ENCODE peak calls at places on chromosomes 16 and 17, in four cellular contexts. One of them, this sample, is unnamed.

GRCh38 chr17:43791589-43791988 is 11.4 kb downstream of the CFAP97D1 start:
- DNase-seq in HL-60: no peak
- DNase-seq in prostate gland: no peak
- DNase-seq in stomach: no peak
- DNase-seq in this sample: no peak

GRCh38 chr17:49715221-49715620 is 7.5 kb upstream of the SLC35B1 start:
- DNase-seq in HL-60: no peak
- DNase-seq in prostate gland: no peak
- DNase-seq in stomach: no peak
- DNase-seq in this sample: no peak

GRCh38 chr16:22771551-22771950 is 42.4 kb upstream of the HS3ST2 start:
- DNase-seq in prostate gland: no peak
- DNase-seq in HL-60: no peak
- DNase-seq in stomach: no peak
- DNase-seq in this sample: no peak

GRCh38 chr17:81457917-81458555 is 54.6 kb downstream of the ACTG1 start:
- DNase-seq in stomach: no peak
- DNase-seq in prostate gland: no peak
- DNase-seq in HL-60: no peak
- DNase-seq in this sample: no peak

GRCh38 chr16:83994087-83994486 is 26.0 kb downstream of the NECAB2 start:
- DNase-seq in HL-60: peak
- DNase-seq in stomach: no peak
- DNase-seq in prostate gland: no peak
- DNase-seq in this sample: no peak

GRCh38 chr17:50266384-50267073 is 7.7 kb upstream of the TMEM92 start:
- DNase-seq in prostate gland: peak
- DNase-seq in stomach: peak
- DNase-seq in HL-60: no peak
- DNase-seq in this sample: peak

GRCh38 chr17:82357394-82357793 is 1.7 kb upstream of the TEX19 start:
- DNase-seq in prostate gland: no peak
- DNase-seq in HL-60: no peak
- DNase-seq in stomach: no peak
- DNase-seq in this sample: no peak

GRCh38 chr17:81438688-81439087 is 43.4 kb downstream of the BAHCC1 start:
- DNase-seq in stomach: no peak
- DNase-seq in prostate gland: no peak
- DNase-seq in HL-60: no peak
- DNase-seq in this sample: no peak

GRCh38 chr16:27367463-27368357 is 34.3 kb upstream of the IL21R start:
- DNase-seq in prostate gland: peak
- DNase-seq in stomach: peak
- DNase-seq in HL-60: peak
- DNase-seq in this sample: peak

GRCh38 chr17:53227514-53227913 is 595.2 kb upstream of the KIF2B start:
- DNase-seq in prostate gland: no peak
- DNase-seq in HL-60: no peak
- DNase-seq in stomach: no peak
- DNase-seq in this sample: no peak

GRCh38 chr16:2475413-2476344 is 752 bp downstream of the TBC1D24 start:
- DNase-seq in stomach: peak
- DNase-seq in HL-60: no peak
- DNase-seq in prostate gland: no peak
- DNase-seq in this sample: peak

GRCh38 chr16:28925386-28926228 is 569 bp upstream of the RABEP2 start:
- DNase-seq in stomach: peak
- DNase-seq in prostate gland: peak
- DNase-seq in HL-60: peak
- DNase-seq in this sample: peak

GRCh38 chr16:77335652-77336234 is 99.1 kb downstream of the ADAMTS18 start:
- DNase-seq in prostate gland: no peak
- DNase-seq in stomach: no peak
- DNase-seq in HL-60: no peak
- DNase-seq in this sample: no peak

GRCh38 chr17:5821813-5822212 is 237.5 kb upstream of the NLRP1 start:
- DNase-seq in HL-60: no peak
- DNase-seq in prostate gland: no peak
- DNase-seq in stomach: no peak
- DNase-seq in this sample: no peak

GRCh38 chr17:42365136-42365535 is 23.1 kb downstream of the STAT3 start:
- DNase-seq in prostate gland: no peak
- DNase-seq in HL-60: no peak
- DNase-seq in stomach: no peak
- DNase-seq in this sample: no peak

GRCh38 chr16:72786606-72787005 is 261.3 kb downstream of the ZFHX3 start:
- DNase-seq in stomach: no peak
- DNase-seq in prostate gland: no peak
- DNase-seq in HL-60: no peak
- DNase-seq in this sample: no peak

GRCh38 chr16:72962347-72962746 is 85.6 kb downstream of the ZFHX3 start:
- DNase-seq in HL-60: no peak
- DNase-seq in stomach: no peak
- DNase-seq in prostate gland: no peak
- DNase-seq in this sample: no peak

GRCh38 chr17:81188491-81188840 is 22.4 kb upstream of the AATK start:
- DNase-seq in HL-60: no peak
- DNase-seq in stomach: no peak
- DNase-seq in prostate gland: no peak
- DNase-seq in this sample: no peak

GRCh38 chr17:82449883-82450356 is 632 bp downstream of the CYBC1 start:
- DNase-seq in prostate gland: no peak
- DNase-seq in HL-60: no peak
- DNase-seq in stomach: no peak
- DNase-seq in this sample: no peak

GRCh38 chr17:64326030-64326419 is 63.0 kb upstream of the TEX2 start:
- DNase-seq in stomach: no peak
- DNase-seq in HL-60: no peak
- DNase-seq in prostate gland: no peak
- DNase-seq in this sample: no peak

GRCh38 chr16:56836410-56836834 is 28.6 kb upstream of the SLC12A3 start:
- DNase-seq in stomach: no peak
- DNase-seq in prostate gland: no peak
- DNase-seq in HL-60: no peak
- DNase-seq in this sample: no peak

GRCh38 chr17:39794249-39794970 is 56.7 kb downstream of the GRB7 start:
- DNase-seq in HL-60: no peak
- DNase-seq in prostate gland: no peak
- DNase-seq in stomach: peak
- DNase-seq in this sample: peak

GRCh38 chr16:2973605-2974318 is 4.6 kb downstream of the PAQR4 start:
- DNase-seq in stomach: no peak
- DNase-seq in prostate gland: no peak
- DNase-seq in HL-60: no peak
- DNase-seq in this sample: no peak

GRCh38 chr16:81715358-81716196 is 63.5 kb upstream of the PLCG2 start:
- DNase-seq in prostate gland: no peak
- DNase-seq in HL-60: no peak
- DNase-seq in stomach: no peak
- DNase-seq in this sample: no peak

GRCh38 chr17:37546242-37546641 is 56.6 kb downstream of the DUSP14 start:
- DNase-seq in prostate gland: no peak
- DNase-seq in HL-60: no peak
- DNase-seq in stomach: no peak
- DNase-seq in this sample: no peak

GRCh38 chr16:1378804-1379053 is 27.0 kb downstream of the GNPTG start:
- DNase-seq in stomach: no peak
- DNase-seq in prostate gland: no peak
- DNase-seq in HL-60: no peak
- DNase-seq in this sample: no peak

GRCh38 chr16:1379054-1379862 is 27.5 kb downstream of the GNPTG start:
- DNase-seq in stomach: peak
- DNase-seq in prostate gland: peak
- DNase-seq in HL-60: peak
- DNase-seq in this sample: peak

GRCh38 chr16:1379863-1380174 is 28.1 kb downstream of the GNPTG start:
- DNase-seq in stomach: no peak
- DNase-seq in HL-60: no peak
- DNase-seq in prostate gland: no peak
- DNase-seq in this sample: no peak

GRCh38 chr16:1381655-1382406 is 30.1 kb downstream of the GNPTG start:
- DNase-seq in HL-60: no peak
- DNase-seq in stomach: no peak
- DNase-seq in prostate gland: no peak
- DNase-seq in this sample: no peak

DNA sequence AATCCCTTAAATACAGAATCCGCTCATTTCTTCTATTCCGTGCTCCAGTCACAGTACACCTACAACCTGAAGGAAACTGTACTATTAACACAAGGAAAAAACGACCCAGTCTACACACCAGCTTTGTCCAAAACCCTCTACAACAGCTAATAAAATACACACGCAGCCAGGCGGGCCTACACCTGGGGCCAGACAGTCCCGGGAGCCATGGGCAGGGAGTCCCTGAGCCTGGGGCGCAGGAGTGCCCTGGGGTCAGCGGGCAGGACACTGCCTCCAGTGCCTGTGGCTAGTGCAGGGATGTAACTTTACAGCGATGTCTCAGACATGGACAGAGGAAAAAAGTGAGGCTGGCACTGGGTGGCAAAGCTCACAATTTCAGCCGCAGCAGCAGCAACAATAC is 28.5 kb downstream of the GNPTG start:
- DNase-seq in stomach: no peak
- DNase-seq in prostate gland: no peak
- DNase-seq in HL-60: no peak
- DNase-seq in this sample: no peak
- H3K4me3 ChIP-seq in stomach: no peak
- H3K4me3 ChIP-seq in prostate gland: peak
- H3K4me3 ChIP-seq in HL-60: no peak
- H3K4me3 ChIP-seq in this sample: peak

GRCh38 chr16:89913408-89914387 is 5.0 kb upstream of the MC1R start:
- DNase-seq in prostate gland: no peak
- DNase-seq in stomach: no peak
- DNase-seq in HL-60: no peak
- DNase-seq in this sample: no peak

GRCh38 chr16:89910717-89911354 is 7.8 kb upstream of the MC1R start:
- DNase-seq in HL-60: no peak
- DNase-seq in stomach: no peak
- DNase-seq in prostate gland: no peak
- DNase-seq in this sample: no peak

GRCh38 chr16:89912627-89913026 is 6.0 kb upstream of the MC1R start:
- DNase-seq in prostate gland: no peak
- DNase-seq in stomach: no peak
- DNase-seq in HL-60: no peak
- DNase-seq in this sample: no peak

GRCh38 chr16:89911375-89911774 is 7.3 kb upstream of the MC1R start:
- DNase-seq in prostate gland: no peak
- DNase-seq in HL-60: no peak
- DNase-seq in stomach: no peak
- DNase-seq in this sample: no peak

GRCh38 chr16:89912143-89912542 is 6.5 kb upstream of the MC1R start:
- DNase-seq in prostate gland: no peak
- DNase-seq in HL-60: no peak
- DNase-seq in stomach: no peak
- DNase-seq in this sample: no peak
- TF ChIP-seq POLR2AphosphoS5 in prostate gland: no peak
- TF ChIP-seq POLR2AphosphoS5 in HL-60: no peak
- TF ChIP-seq POLR2AphosphoS5 in stomach: no peak
- TF ChIP-seq POLR2AphosphoS5 in this sample: no peak

GRCh38 chr16:21667575-21667974 is 3.8 kb downstream of the OTOA start:
- DNase-seq in stomach: no peak
- DNase-seq in prostate gland: no peak
- DNase-seq in HL-60: no peak
- DNase-seq in this sample: no peak

GRCh38 chr16:21666772-21667171 is 3.0 kb downstream of the OTOA start:
- DNase-seq in stomach: no peak
- DNase-seq in prostate gland: no peak
- DNase-seq in HL-60: no peak
- DNase-seq in this sample: no peak

GRCh38 chr16:21664801-21665492 is 1.2 kb downstream of the OTOA start:
- DNase-seq in stomach: no peak
- DNase-seq in prostate gland: no peak
- DNase-seq in HL-60: no peak
- DNase-seq in this sample: no peak

GRCh38 chr16:21659124-21659523 is 4.6 kb upstream of the OTOA start:
- DNase-seq in stomach: no peak
- DNase-seq in prostate gland: no peak
- DNase-seq in HL-60: no peak
- DNase-seq in this sample: no peak

DNA sequence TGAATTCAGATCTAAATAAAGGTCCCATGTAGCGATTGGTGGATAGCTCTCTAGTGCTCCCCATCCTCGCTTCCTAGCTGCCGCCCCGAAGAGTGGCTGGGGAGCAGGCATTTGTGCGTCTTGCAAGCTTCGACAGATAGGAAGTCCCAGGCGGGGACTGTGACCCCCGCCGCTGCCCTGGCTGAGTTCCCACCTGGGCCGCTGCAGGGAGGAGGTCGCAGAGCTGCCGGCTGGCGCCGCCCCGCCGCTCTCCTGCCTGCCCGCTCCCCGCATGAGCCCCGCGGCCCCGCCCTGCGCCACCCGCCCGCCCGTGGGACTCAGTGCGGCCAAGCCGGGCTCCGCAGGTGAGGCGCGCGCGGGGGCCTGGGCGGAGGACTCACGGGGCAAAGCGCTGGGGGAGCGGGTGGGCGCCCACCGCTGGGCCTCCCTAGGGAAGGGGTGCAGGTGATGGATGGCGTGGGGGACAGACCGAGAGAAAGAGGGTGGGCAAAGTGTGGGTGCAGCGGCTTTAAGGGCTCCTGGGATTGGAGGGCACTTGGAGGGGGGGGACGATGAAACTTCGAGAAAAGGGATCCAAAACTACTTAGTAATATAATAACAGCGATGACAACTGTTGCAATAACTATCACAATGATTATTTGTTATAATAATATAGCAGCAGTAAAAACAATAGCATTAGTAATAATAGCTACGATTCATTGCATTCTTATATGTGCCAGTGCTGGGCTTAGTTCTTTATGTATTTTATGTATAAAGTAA is at the start of gene OTOA:
- DNase-seq in stomach: no peak
- DNase-seq in prostate gland: no peak
- DNase-seq in HL-60: no peak
- DNase-seq in this sample: peak
- H3K4me3 ChIP-seq in stomach: peak
- H3K4me3 ChIP-seq in prostate gland: peak
- H3K4me3 ChIP-seq in HL-60: peak
- H3K4me3 ChIP-seq in this sample: peak

GRCh38 chr16:86356804-86357203 is 153.5 kb upstream of the FOXF1 start:
- DNase-seq in HL-60: no peak
- DNase-seq in prostate gland: no peak
- DNase-seq in stomach: no peak
- DNase-seq in this sample: no peak
- TF ChIP-seq POLR2AphosphoS5 in HL-60: no peak
- TF ChIP-seq POLR2AphosphoS5 in prostate gland: no peak
- TF ChIP-seq POLR2AphosphoS5 in stomach: no peak
- TF ChIP-seq POLR2AphosphoS5 in this sample: no peak

This sample was measured in transverse colon.